ENCODE peak calls at places on chromosome 13, in five cellular contexts. One of them, this sample, is unnamed. For H3K9me3, the result is how much of the 10 kb centered on the place peaks cover.

GRCh38 chr13:29513002-29513980 is 82.2 kb downstream of the SLC7A1 start:
- DNase-seq in CD8-positive, alpha-beta T cell: no peak
- DNase-seq in effector memory CD4-positive, alpha-beta T cell: no peak
- DNase-seq in right cardiac atrium: no peak
- DNase-seq in stomach: no peak
- DNase-seq in this sample: no peak

GRCh38 chr13:102968572-102969228 is 97.5 kb downstream of the SLC10A2 start:
- DNase-seq in effector memory CD4-positive, alpha-beta T cell: no peak
- DNase-seq in CD8-positive, alpha-beta T cell: no peak
- DNase-seq in right cardiac atrium: no peak
- DNase-seq in stomach: no peak
- DNase-seq in this sample: no peak

GRCh38 chr13:109243311-109243951 is 543.0 kb downstream of the IRS2 start:
- DNase-seq in right cardiac atrium: no peak
- DNase-seq in effector memory CD4-positive, alpha-beta T cell: no peak
- DNase-seq in stomach: no peak
- DNase-seq in CD8-positive, alpha-beta T cell: no peak
- DNase-seq in this sample: peak

GRCh38 chr13:33884506-33885221 is 66.7 kb downstream of the RFC3 start:
- DNase-seq in stomach: no peak
- DNase-seq in effector memory CD4-positive, alpha-beta T cell: no peak
- DNase-seq in CD8-positive, alpha-beta T cell: no peak
- DNase-seq in right cardiac atrium: no peak
- DNase-seq in this sample: no peak

GRCh38 chr13:107361666-107362065 is 793.7 kb upstream of the ARGLU1 start:
- DNase-seq in effector memory CD4-positive, alpha-beta T cell: no peak
- DNase-seq in right cardiac atrium: no peak
- DNase-seq in stomach: no peak
- DNase-seq in CD8-positive, alpha-beta T cell: no peak
- DNase-seq in this sample: no peak

GRCh38 chr13:65966991-65967451 is 1263.1 kb downstream of the PCDH9 start:
- DNase-seq in right cardiac atrium: no peak
- DNase-seq in effector memory CD4-positive, alpha-beta T cell: no peak
- DNase-seq in stomach: no peak
- DNase-seq in CD8-positive, alpha-beta T cell: no peak
- DNase-seq in this sample: no peak

GRCh38 chr13:20525144-20525600 is 485 bp downstream of the CRYL1 start:
- DNase-seq in CD8-positive, alpha-beta T cell: no peak
- DNase-seq in effector memory CD4-positive, alpha-beta T cell: no peak
- DNase-seq in right cardiac atrium: peak
- DNase-seq in stomach: peak
- DNase-seq in this sample: no peak

GRCh38 chr13:101514695-101515275 is 62.3 kb downstream of the ITGBL1 start:
- DNase-seq in right cardiac atrium: no peak
- DNase-seq in stomach: no peak
- DNase-seq in effector memory CD4-positive, alpha-beta T cell: no peak
- DNase-seq in CD8-positive, alpha-beta T cell: no peak
- DNase-seq in this sample: peak

GRCh38 chr13:53206455-53206854 is 177.8 kb downstream of the OLFM4 start:
- DNase-seq in stomach: no peak
- DNase-seq in CD8-positive, alpha-beta T cell: no peak
- DNase-seq in effector memory CD4-positive, alpha-beta T cell: no peak
- DNase-seq in right cardiac atrium: no peak
- DNase-seq in this sample: no peak

GRCh38 chr13:97257800-97258799 is 36.0 kb downstream of the MBNL2 start:
- DNase-seq in stomach: no peak
- DNase-seq in CD8-positive, alpha-beta T cell: no peak
- DNase-seq in right cardiac atrium: peak
- DNase-seq in effector memory CD4-positive, alpha-beta T cell: peak
- DNase-seq in this sample: peak

GRCh38 chr13:55572862-55573261 is 1567.9 kb upstream of the PRR20A start:
- DNase-seq in effector memory CD4-positive, alpha-beta T cell: no peak
- DNase-seq in CD8-positive, alpha-beta T cell: no peak
- DNase-seq in right cardiac atrium: no peak
- DNase-seq in stomach: no peak
- DNase-seq in this sample: no peak

GRCh38 chr13:83877901-83878300 is 4.4 kb downstream of the SLITRK1 start:
- DNase-seq in CD8-positive, alpha-beta T cell: no peak
- DNase-seq in right cardiac atrium: no peak
- DNase-seq in stomach: no peak
- DNase-seq in effector memory CD4-positive, alpha-beta T cell: no peak
- DNase-seq in this sample: no peak

GRCh38 chr13:70183041-70183440 is 74.8 kb upstream of the KLHL1 start:
- DNase-seq in effector memory CD4-positive, alpha-beta T cell: no peak
- DNase-seq in CD8-positive, alpha-beta T cell: no peak
- DNase-seq in stomach: no peak
- DNase-seq in right cardiac atrium: no peak
- DNase-seq in this sample: no peak

GRCh38 chr13:66952507-66952906 is 277.6 kb downstream of the PCDH9 start:
- DNase-seq in stomach: no peak
- DNase-seq in right cardiac atrium: no peak
- DNase-seq in effector memory CD4-positive, alpha-beta T cell: no peak
- DNase-seq in CD8-positive, alpha-beta T cell: no peak
- DNase-seq in this sample: no peak

GRCh38 chr13:26377038-26377437 is 123.1 kb downstream of the CDK8 start:
- DNase-seq in CD8-positive, alpha-beta T cell: no peak
- DNase-seq in right cardiac atrium: no peak
- DNase-seq in stomach: no peak
- DNase-seq in effector memory CD4-positive, alpha-beta T cell: no peak
- DNase-seq in this sample: no peak

GRCh38 chr13:99200433-99201167 is at the start of gene UBAC2:
- DNase-seq in effector memory CD4-positive, alpha-beta T cell: peak
- DNase-seq in stomach: peak
- DNase-seq in CD8-positive, alpha-beta T cell: peak
- DNase-seq in right cardiac atrium: peak
- DNase-seq in this sample: peak

GRCh38 chr13:99197257-99197651 is 3.4 kb upstream of the UBAC2 start:
- DNase-seq in effector memory CD4-positive, alpha-beta T cell: no peak
- DNase-seq in stomach: no peak
- DNase-seq in right cardiac atrium: no peak
- DNase-seq in CD8-positive, alpha-beta T cell: no peak
- DNase-seq in this sample: peak

GRCh38 chr13:99199541-99200432 is 867 bp upstream of the UBAC2 start:
- DNase-seq in CD8-positive, alpha-beta T cell: no peak
- DNase-seq in effector memory CD4-positive, alpha-beta T cell: no peak
- DNase-seq in right cardiac atrium: no peak
- DNase-seq in stomach: no peak
- DNase-seq in this sample: no peak

GRCh38 chr13:99196466-99197256 is 4.0 kb upstream of the UBAC2 start:
- DNase-seq in CD8-positive, alpha-beta T cell: no peak
- DNase-seq in effector memory CD4-positive, alpha-beta T cell: no peak
- DNase-seq in stomach: no peak
- DNase-seq in right cardiac atrium: no peak
- DNase-seq in this sample: no peak

GRCh38 chr13:99198630-99199029 is 2.0 kb upstream of the UBAC2 start:
- DNase-seq in CD8-positive, alpha-beta T cell: no peak
- DNase-seq in effector memory CD4-positive, alpha-beta T cell: no peak
- DNase-seq in right cardiac atrium: no peak
- DNase-seq in stomach: no peak
- DNase-seq in this sample: no peak
- H3K27ac ChIP-seq in CD8-positive, alpha-beta T cell: no peak
- H3K27ac ChIP-seq in effector memory CD4-positive, alpha-beta T cell: no peak
- H3K27ac ChIP-seq in right cardiac atrium: no peak
- H3K27ac ChIP-seq in stomach: peak
- H3K27ac ChIP-seq in this sample: no peak

DNA sequence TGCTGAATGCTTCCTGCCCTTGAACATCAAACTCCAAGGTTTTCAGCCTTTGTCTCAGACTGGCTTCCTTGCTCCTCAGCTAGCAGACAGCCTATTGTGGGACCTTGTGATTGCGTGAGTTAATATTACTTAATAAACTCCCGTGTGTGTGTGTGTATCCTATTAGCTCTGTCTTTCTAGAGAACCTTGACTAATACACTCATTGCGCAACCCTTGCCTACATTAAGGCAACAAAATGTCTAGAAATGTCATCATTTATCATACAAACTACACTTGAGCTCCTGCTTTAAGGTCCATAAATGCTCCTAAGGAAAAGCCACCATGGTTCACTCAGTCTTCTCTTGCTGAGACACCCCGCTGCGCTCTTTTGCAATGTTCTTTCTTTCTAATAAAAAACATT is 2861.0 kb downstream of the PCDH9 start:
- DNase-seq in CD8-positive, alpha-beta T cell: no peak
- DNase-seq in right cardiac atrium: no peak
- DNase-seq in effector memory CD4-positive, alpha-beta T cell: no peak
- DNase-seq in stomach: no peak
- DNase-seq in this sample: no peak
- H3K9me3 ChIP-seq in CD8-positive, alpha-beta T cell: under half
- H3K9me3 ChIP-seq in right cardiac atrium: under half
- H3K9me3 ChIP-seq in effector memory CD4-positive, alpha-beta T cell: under half
- H3K9me3 ChIP-seq in stomach: under half
- H3K9me3 ChIP-seq in this sample: under half

GRCh38 chr13:112655898-112656297 is 33.9 kb upstream of the ATP11A start:
- DNase-seq in effector memory CD4-positive, alpha-beta T cell: no peak
- DNase-seq in stomach: no peak
- DNase-seq in CD8-positive, alpha-beta T cell: no peak
- DNase-seq in right cardiac atrium: no peak
- DNase-seq in this sample: no peak

GRCh38 chr13:112661291-112661690 is 28.5 kb upstream of the ATP11A start:
- DNase-seq in right cardiac atrium: no peak
- DNase-seq in stomach: no peak
- DNase-seq in effector memory CD4-positive, alpha-beta T cell: no peak
- DNase-seq in CD8-positive, alpha-beta T cell: no peak
- DNase-seq in this sample: no peak

GRCh38 chr13:112657850-112658445 is 31.9 kb upstream of the ATP11A start:
- DNase-seq in effector memory CD4-positive, alpha-beta T cell: no peak
- DNase-seq in stomach: no peak
- DNase-seq in CD8-positive, alpha-beta T cell: no peak
- DNase-seq in right cardiac atrium: no peak
- DNase-seq in this sample: peak

GRCh38 chr13:112653821-112654220 is 36.0 kb upstream of the ATP11A start:
- DNase-seq in stomach: no peak
- DNase-seq in CD8-positive, alpha-beta T cell: no peak
- DNase-seq in right cardiac atrium: no peak
- DNase-seq in effector memory CD4-positive, alpha-beta T cell: no peak
- DNase-seq in this sample: no peak

GRCh38 chr13:112658807-112659206 is 31.0 kb upstream of the ATP11A start:
- DNase-seq in effector memory CD4-positive, alpha-beta T cell: no peak
- DNase-seq in stomach: no peak
- DNase-seq in CD8-positive, alpha-beta T cell: no peak
- DNase-seq in right cardiac atrium: no peak
- DNase-seq in this sample: no peak
- H3K27ac ChIP-seq in effector memory CD4-positive, alpha-beta T cell: no peak
- H3K27ac ChIP-seq in stomach: no peak
- H3K27ac ChIP-seq in CD8-positive, alpha-beta T cell: no peak
- H3K27ac ChIP-seq in right cardiac atrium: no peak
- H3K27ac ChIP-seq in this sample: peak

DNA sequence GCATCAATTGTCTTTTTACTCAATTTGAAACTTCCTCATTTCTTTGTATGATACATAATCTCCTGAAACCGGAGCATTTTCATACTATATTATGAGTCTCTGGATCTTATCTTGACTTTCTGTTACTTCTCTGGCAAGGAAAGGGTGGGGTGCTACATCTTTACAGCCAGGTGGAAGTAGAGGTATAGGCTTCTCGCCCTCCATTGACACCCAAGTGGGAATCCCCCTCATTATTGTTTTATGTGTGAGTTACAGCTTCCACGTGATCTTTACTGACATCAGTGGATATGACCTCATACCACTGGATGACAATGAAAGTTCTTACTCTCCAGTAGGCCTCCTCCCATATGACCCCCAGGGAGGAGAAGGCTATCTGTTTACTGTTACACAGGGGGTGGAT is 262.1 kb upstream of the DACH1 start:
- DNase-seq in stomach: no peak
- DNase-seq in effector memory CD4-positive, alpha-beta T cell: no peak
- DNase-seq in CD8-positive, alpha-beta T cell: no peak
- DNase-seq in right cardiac atrium: no peak
- DNase-seq in this sample: no peak
- H3K9me3 ChIP-seq in stomach: under half
- H3K9me3 ChIP-seq in effector memory CD4-positive, alpha-beta T cell: under half
- H3K9me3 ChIP-seq in CD8-positive, alpha-beta T cell: under half
- H3K9me3 ChIP-seq in right cardiac atrium: under half
- H3K9me3 ChIP-seq in this sample: under half

GRCh38 chr13:28402057-28402381 is 92.9 kb downstream of the FLT1 start:
- DNase-seq in right cardiac atrium: no peak
- DNase-seq in effector memory CD4-positive, alpha-beta T cell: no peak
- DNase-seq in stomach: no peak
- DNase-seq in CD8-positive, alpha-beta T cell: no peak
- DNase-seq in this sample: no peak
- H3K27ac ChIP-seq in right cardiac atrium: no peak
- H3K27ac ChIP-seq in effector memory CD4-positive, alpha-beta T cell: no peak
- H3K27ac ChIP-seq in stomach: no peak
- H3K27ac ChIP-seq in CD8-positive, alpha-beta T cell: no peak
- H3K27ac ChIP-seq in this sample: peak

GRCh38 chr13:111564657-111565056 is 244.2 kb downstream of the TEX29 start:
- DNase-seq in effector memory CD4-positive, alpha-beta T cell: no peak
- DNase-seq in stomach: no peak
- DNase-seq in right cardiac atrium: no peak
- DNase-seq in CD8-positive, alpha-beta T cell: no peak
- DNase-seq in this sample: no peak
- H3K9me3 ChIP-seq in effector memory CD4-positive, alpha-beta T cell: under half
- H3K9me3 ChIP-seq in stomach: under half
- H3K9me3 ChIP-seq in right cardiac atrium: under half
- H3K9me3 ChIP-seq in CD8-positive, alpha-beta T cell: under half
- H3K9me3 ChIP-seq in this sample: under half

GRCh38 chr13:42752731-42753130 is 28.7 kb upstream of the FAM216B start:
- DNase-seq in stomach: no peak
- DNase-seq in effector memory CD4-positive, alpha-beta T cell: no peak
- DNase-seq in right cardiac atrium: no peak
- DNase-seq in CD8-positive, alpha-beta T cell: no peak
- DNase-seq in this sample: peak

GRCh38 chr13:42751693-42752092 is 29.7 kb upstream of the FAM216B start:
- DNase-seq in right cardiac atrium: no peak
- DNase-seq in stomach: no peak
- DNase-seq in CD8-positive, alpha-beta T cell: no peak
- DNase-seq in effector memory CD4-positive, alpha-beta T cell: no peak
- DNase-seq in this sample: no peak

GRCh38 chr13:42753697-42754096 is 27.7 kb upstream of the FAM216B start:
- DNase-seq in right cardiac atrium: no peak
- DNase-seq in CD8-positive, alpha-beta T cell: no peak
- DNase-seq in stomach: no peak
- DNase-seq in effector memory CD4-positive, alpha-beta T cell: no peak
- DNase-seq in this sample: peak

GRCh38 chr13:42747399-42747873 is 33.9 kb upstream of the FAM216B start:
- DNase-seq in effector memory CD4-positive, alpha-beta T cell: no peak
- DNase-seq in stomach: no peak
- DNase-seq in CD8-positive, alpha-beta T cell: no peak
- DNase-seq in right cardiac atrium: no peak
- DNase-seq in this sample: peak

DNA sequence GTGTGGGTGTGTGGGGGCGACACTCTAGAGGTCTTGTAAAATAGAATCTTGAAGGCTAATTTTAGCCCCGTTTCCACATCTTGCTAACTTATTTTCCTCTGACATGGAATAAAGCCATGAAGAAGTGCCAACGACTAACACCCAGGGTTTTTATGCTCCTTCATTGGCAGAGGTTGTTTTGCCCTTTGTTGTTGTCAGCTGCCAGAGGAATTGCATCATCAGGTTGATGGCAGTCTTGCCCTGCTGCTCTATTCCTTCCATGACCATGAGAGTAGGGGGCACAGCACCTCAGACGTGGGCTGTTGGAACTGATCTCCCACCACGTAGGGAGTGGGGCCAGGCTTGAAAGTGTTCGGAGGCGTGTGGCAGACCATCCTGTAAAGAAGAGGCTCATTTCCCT is 30.5 kb upstream of the FAM216B start:
- DNase-seq in CD8-positive, alpha-beta T cell: no peak
- DNase-seq in stomach: no peak
- DNase-seq in right cardiac atrium: no peak
- DNase-seq in effector memory CD4-positive, alpha-beta T cell: no peak
- DNase-seq in this sample: no peak
- H3K27ac ChIP-seq in CD8-positive, alpha-beta T cell: no peak
- H3K27ac ChIP-seq in stomach: no peak
- H3K27ac ChIP-seq in right cardiac atrium: no peak
- H3K27ac ChIP-seq in effector memory CD4-positive, alpha-beta T cell: no peak
- H3K27ac ChIP-seq in this sample: no peak

This sample was measured in SJSA1.